ENCODE peak calls at places on chromosome 18, in ten cellular contexts. M is stomach; H is HL-60; B is AG09309; S is IMR-90; O is naive thymus-derived CD4-positive, alpha-beta T cell; U is colonic mucosa; Y is breast epithelium; Q is astrocyte of the spinal cord; G is effector memory CD4-positive, alpha-beta T cell. R is an unnamed sample.

GRCh38 chr18:77016133-77016839 is 116.3 kb downstream of the MBP start:
- DNase-seq in H (no peak), M (no peak), Y (no peak), U (no peak), O (no peak), B (no peak), Q (no peak), G (no peak), S (no peak), R (no peak)

GRCh38 chr18:40366521-40366920 is 1588.5 kb upstream of the PIK3C3 start:
- DNase-seq in B (no peak), Q (no peak), M (no peak), O (no peak), S (no peak), U (no peak), G (no peak), H (no peak), Y (no peak), R (no peak)

GRCh38 chr18:34548120-34548972 is 161.8 kb upstream of the DTNA start:
- DNase-seq in G (no peak), U (no peak), M (no peak), S (no peak), H (no peak), Y (no peak), B (no peak), O (no peak), Q (no peak), R (no peak)

GRCh38 chr18:63320690-63321265 is 1.2 kb upstream of the BCL2 start:
- DNase-seq in Q (peak), H (peak), U (peak), B (no peak), O (no peak), M (peak), G (peak), Y (peak), S (peak), R (no peak)

GRCh38 chr18:69626643-69627242 is 226.1 kb downstream of the DOK6 start:
- DNase-seq in B (no peak), Q (no peak), O (no peak), M (no peak), U (no peak), Y (no peak), S (peak), H (no peak), G (no peak), R (no peak)

GRCh38 chr18:48753741-48754140 is 197.0 kb downstream of the SMAD7 start:
- DNase-seq in B (no peak), M (no peak), H (no peak), Y (peak), S (no peak), Q (peak), U (no peak), G (no peak), O (no peak), R (no peak)

GRCh38 chr18:9240270-9240669 is 94.3 kb upstream of the TWSG1 start:
- DNase-seq in U (no peak), Q (no peak), Y (no peak), H (peak), O (no peak), M (no peak), S (no peak), G (no peak), B (no peak), R (no peak)

GRCh38 chr18:12911025-12911927 is 27.2 kb upstream of the PTPN2 start:
- DNase-seq in M (no peak), Y (no peak), U (no peak), S (no peak), B (no peak), Q (peak), G (no peak), O (peak), H (no peak), R (no peak)

GRCh38 chr18:3832211-3832610 is 382.2 kb downstream of the TGIF1 start:
- DNase-seq in Y (no peak), Q (no peak), H (no peak), U (no peak), B (no peak), O (no peak), S (no peak), M (no peak), G (no peak), R (no peak)

GRCh38 chr18:48715651-48716354 is 177.0 kb downstream of the CTIF start:
- DNase-seq in Y (no peak), G (no peak), O (no peak), S (no peak), M (no peak), U (peak), H (peak), Q (no peak), B (no peak), R (no peak)

GRCh38 chr18:79664525-79665125 is 15.0 kb upstream of the CTDP1 start:
- DNase-seq in Q (peak), B (peak), U (no peak), G (no peak), O (no peak), M (no peak), S (peak), Y (no peak), H (no peak), R (no peak)

GRCh38 chr18:63677490-63678225 is 16.0 kb upstream of the SERPINB3 start:
- DNase-seq in O (no peak), U (no peak), Q (no peak), H (peak), M (no peak), B (peak), G (no peak), Y (no peak), S (peak), R (peak)

GRCh38 chr18:80022613-80023012 is 11.6 kb upstream of the RBFA start:
- DNase-seq in U (no peak), G (no peak), M (no peak), S (peak), B (no peak), Q (peak), O (peak), Y (no peak), H (no peak), R (no peak)

GRCh38 chr18:9796933-9797549 is 88.7 kb upstream of the TXNDC2 start:
- DNase-seq in H (no peak), S (no peak), O (no peak), U (no peak), B (no peak), G (no peak), Y (no peak), M (no peak), Q (no peak), R (no peak)

GRCh38 chr18:79818036-79818435 is 20.3 kb downstream of the KCNG2 start:
- DNase-seq in G (no peak), Q (no peak), M (no peak), O (no peak), H (no peak), B (no peak), U (no peak), Y (peak), S (no peak), R (no peak)

GRCh38 chr18:32315881-32316280 is 126.0 kb downstream of the MEP1B start:
- DNase-seq in M (no peak), H (no peak), Q (no peak), G (no peak), O (no peak), U (no peak), Y (no peak), S (peak), B (no peak), R (no peak)

GRCh38 chr18:24544141-24544498 is 83.7 kb downstream of the HRH4 start:
- DNase-seq in M (no peak), U (no peak), Y (no peak), Q (peak), H (no peak), G (no peak), O (no peak), B (no peak), S (peak), R (no peak)

GRCh38 chr18:46761054-46761769 is 4.4 kb upstream of the ST8SIA5 start:
- DNase-seq in B (no peak), H (no peak), S (no peak), M (no peak), G (no peak), U (no peak), Q (no peak), O (no peak), Y (no peak), R (no peak)

GRCh38 chr18:79611040-79611681 is 68.4 kb upstream of the CTDP1 start:
- DNase-seq in G (no peak), B (no peak), O (no peak), U (no peak), H (no peak), Y (no peak), S (peak), Q (peak), M (no peak), R (peak)

GRCh38 chr18:46859855-46860254 is 57.5 kb downstream of the PIAS2 start:
- DNase-seq in O (no peak), U (no peak), Q (peak), M (no peak), B (no peak), G (no peak), H (no peak), Y (no peak), S (peak), R (peak)

GRCh38 chr18:12304351-12305210 is 3.5 kb upstream of the TUBB6 start:
- DNase-seq in G (no peak), Q (no peak), H (no peak), S (peak), B (no peak), U (no peak), M (peak), Y (peak), O (no peak), R (no peak)

GRCh38 chr18:21459706-21460286 is 140.7 kb downstream of the ESCO1 start:
- DNase-seq in Y (no peak), O (no peak), G (no peak), S (no peak), U (no peak), H (no peak), B (no peak), Q (no peak), M (no peak), R (no peak)
- H3K4me3 ChIP-seq in Y (no peak), O (no peak), G (no peak), S (no peak), U (no peak), H (no peak), B (no peak), Q (no peak), M (no peak), R (no peak)

DNA sequence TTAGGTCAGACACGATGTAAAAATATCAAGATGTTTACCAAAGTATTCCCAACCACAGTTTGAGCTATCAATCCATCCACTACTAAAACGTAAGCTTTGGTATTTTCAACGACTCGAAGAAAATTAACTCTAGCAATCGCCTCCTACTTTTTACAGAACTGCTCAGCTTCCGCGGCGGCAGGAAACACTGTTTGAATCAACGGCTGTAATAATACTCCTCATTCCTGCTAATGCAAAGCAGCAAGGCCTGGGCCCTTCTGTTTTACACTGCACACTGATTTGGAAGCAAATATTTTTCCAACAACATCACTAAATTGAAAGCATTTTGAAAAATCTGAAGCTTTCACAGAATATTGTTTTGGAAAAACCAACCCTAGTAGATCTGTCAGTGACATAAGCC is 261.2 kb downstream of the TXNL1 start:
- DNase-seq in G (no peak), M (no peak), S (no peak), O (no peak), U (no peak), Y (no peak), B (no peak), Q (no peak), H (no peak), R (no peak)
- H3K4me3 ChIP-seq in G (no peak), M (no peak), S (no peak), O (no peak), U (no peak), Y (no peak), B (no peak), Q (no peak), H (no peak), R (no peak)

GRCh38 chr18:37869051-37869450 is 303.5 kb upstream of the CELF4 start:
- DNase-seq in O (no peak), S (no peak), Q (no peak), H (no peak), B (no peak), Y (no peak), M (no peak), U (no peak), G (no peak), R (no peak)
- H3K4me3 ChIP-seq in O (no peak), S (no peak), Q (no peak), H (no peak), B (no peak), Y (no peak), M (no peak), U (no peak), G (no peak), R (no peak)

DNA sequence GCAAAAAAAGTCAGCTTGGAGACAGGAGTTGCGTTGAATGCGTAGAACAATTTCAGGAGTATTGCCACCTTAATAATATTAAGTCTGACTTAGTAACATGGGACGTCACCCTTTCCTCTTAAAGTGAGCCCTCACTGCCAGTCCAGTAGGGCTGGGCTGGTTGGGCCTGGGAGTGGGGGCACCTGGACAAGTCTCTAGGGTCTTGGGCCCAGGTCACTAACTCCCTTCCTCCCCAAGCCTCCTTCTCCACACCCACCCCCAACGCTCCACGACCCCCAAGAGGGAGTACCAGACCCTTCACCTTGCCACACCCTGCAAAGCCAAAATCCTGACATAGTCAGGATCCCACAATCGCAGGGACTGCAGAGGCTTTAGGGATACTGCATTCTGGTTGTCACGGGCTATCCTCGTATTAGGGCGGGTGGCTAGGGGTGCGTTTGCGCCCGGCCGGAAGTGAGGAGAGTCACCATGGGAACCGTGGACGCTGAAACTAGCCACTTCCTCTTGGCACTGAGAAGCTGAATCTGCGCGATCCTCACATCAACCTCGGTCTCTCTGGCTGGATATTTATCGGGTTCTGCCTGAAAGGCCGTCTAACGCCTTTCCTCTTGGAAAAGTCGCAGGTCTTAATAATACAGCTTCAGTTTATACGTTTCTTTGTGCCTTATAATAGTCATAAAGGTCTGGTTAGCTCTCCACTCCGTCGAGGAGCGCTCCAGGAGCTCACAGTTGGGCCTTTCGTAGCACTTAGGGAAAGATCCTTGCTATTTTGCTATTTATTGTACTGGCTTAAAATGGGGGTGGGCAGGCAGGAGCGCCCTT is 10.3 kb upstream of the CXXC1 start:
- DNase-seq in B (no peak), M (peak), Q (peak), O (peak), U (peak), S (peak), Y (peak), H (peak), G (no peak), R (no peak)
- H3K4me3 ChIP-seq in B (peak), M (peak), Q (peak), O (peak), U (peak), S (peak), Y (peak), H (peak), G (peak), R (peak)

DNA sequence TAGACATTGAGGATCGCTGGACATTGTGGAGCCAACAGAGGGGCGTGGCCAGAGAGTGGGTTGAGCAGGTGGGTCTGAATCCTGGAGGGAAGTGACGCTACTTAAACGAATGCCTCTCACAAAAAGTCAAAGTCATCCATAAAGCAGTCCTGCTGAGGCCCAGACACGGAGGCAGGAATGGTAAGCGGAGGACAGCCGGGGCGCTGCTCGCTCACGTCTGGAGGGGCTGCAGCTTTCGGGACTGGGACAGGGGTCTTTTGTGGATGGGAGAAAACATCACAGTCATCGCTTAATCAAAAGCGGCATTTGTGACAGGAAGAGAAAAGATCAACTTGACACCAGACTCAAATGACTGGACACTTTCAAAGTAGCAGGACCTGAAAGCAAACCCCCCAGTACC is 88.4 kb downstream of the PTGR3 start:
- DNase-seq in O (no peak), M (no peak), U (no peak), H (no peak), B (no peak), S (no peak), G (no peak), Y (no peak), Q (no peak), R (no peak)
- H3K4me3 ChIP-seq in O (no peak), M (no peak), U (no peak), H (no peak), B (no peak), S (no peak), G (no peak), Y (no peak), Q (no peak), R (no peak)

DNA sequence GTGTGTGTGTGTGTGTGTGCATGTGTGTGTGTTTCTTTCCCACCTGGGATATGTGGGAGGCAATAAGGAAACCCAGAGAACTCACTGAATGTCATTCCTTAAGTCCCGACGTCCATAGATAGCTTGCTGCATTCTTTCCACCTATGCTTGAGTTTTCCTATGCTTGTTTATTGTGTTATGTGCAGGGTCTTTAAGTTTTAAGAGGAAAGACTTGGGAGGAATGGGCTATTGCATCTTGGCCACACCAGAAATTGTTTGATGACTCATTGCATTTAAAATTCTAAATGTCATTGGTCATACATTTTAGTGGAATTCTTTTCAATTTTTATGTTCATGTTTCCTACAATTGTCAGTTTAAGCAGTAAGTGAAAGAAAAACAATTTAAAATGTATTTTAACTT is 33.7 kb downstream of the STARD6 start:
- DNase-seq in H (no peak), S (no peak), M (no peak), Y (no peak), G (no peak), Q (no peak), B (no peak), O (no peak), U (no peak), R (no peak)
- H3K4me3 ChIP-seq in H (no peak), S (no peak), M (no peak), Y (no peak), G (no peak), Q (no peak), B (no peak), O (no peak), U (no peak), R (no peak)

R was measured in skeletal muscle cell.